ENCODE peak calls at places on chromosomes 7 and 10, in ten cellular contexts. Q is NCI-H2029, E is T-helper 1 cell, L is left colon, V is NCI-H526 treated with DMSO at 0.1 percent for 48 hours, B is GM23248, S is HEK293T, G is testis, D is iPS DF 19.7, I is T-helper 2 cell. T is an unnamed sample.

GRCh38 chr7:105487559-105488218 is 34.4 kb downstream of the PUS7 start:
- DNase-seq in I (no peak), Q (no peak), D (no peak), V (no peak), S (peak), E (peak), G (no peak), B (peak), L (no peak), T (peak)

GRCh38 chr7:24781106-24781505 is 23.8 kb upstream of the GSDME start:
- DNase-seq in G (no peak), L (no peak), S (no peak), B (no peak), D (no peak), I (no peak), Q (no peak), E (no peak), V (no peak), T (no peak)

GRCh38 chr7:15839415-15840100 is 153.1 kb upstream of the MEOX2 start:
- DNase-seq in S (peak), B (peak), D (peak), E (no peak), Q (no peak), I (no peak), L (peak), V (no peak), G (peak), T (no peak)

GRCh38 chr7:30799206-30799975 is 28.2 kb downstream of the MINDY4 start:
- DNase-seq in Q (no peak), S (no peak), B (peak), I (no peak), D (no peak), V (no peak), E (no peak), G (no peak), L (no peak), T (peak)

GRCh38 chr7:45073031-45073842 is 15.5 kb downstream of the NACAD start:
- DNase-seq in B (no peak), E (no peak), G (no peak), I (no peak), Q (no peak), V (no peak), S (no peak), L (no peak), D (no peak), T (no peak)

GRCh38 chr10:125985557-125986246 is 89.3 kb downstream of the FANK1 start:
- DNase-seq in G (no peak), L (no peak), V (no peak), D (no peak), Q (no peak), S (no peak), B (peak), E (no peak), I (no peak), T (no peak)

GRCh38 chr7:75840029-75840428 is 26.4 kb upstream of the CCL24 start:
- DNase-seq in B (no peak), G (no peak), L (no peak), D (no peak), V (no peak), I (no peak), E (no peak), Q (no peak), S (no peak), T (no peak)

GRCh38 chr10:133123050-133123745 is 35.5 kb downstream of the ADGRA1 start:
- DNase-seq in E (no peak), L (no peak), G (no peak), S (no peak), I (no peak), Q (no peak), B (no peak), D (no peak), V (no peak), T (no peak)

GRCh38 chr10:103936022-103936421 is 18.0 kb upstream of the STN1 start:
- DNase-seq in D (no peak), V (no peak), L (no peak), E (no peak), Q (no peak), I (no peak), G (no peak), S (no peak), B (no peak), T (no peak)

GRCh38 chr7:73851410-73852338 is 9.3 kb upstream of the TMEM270 start:
- DNase-seq in V (peak), I (no peak), G (no peak), Q (peak), B (peak), D (no peak), E (peak), S (no peak), L (no peak), T (peak)

GRCh38 chr7:123004931-123005330 is 9.4 kb upstream of the TAS2R16 start:
- DNase-seq in B (no peak), D (no peak), V (no peak), G (no peak), Q (no peak), E (no peak), I (no peak), L (no peak), S (no peak), T (peak)

GRCh38 chr7:18706648-18707047 is 211.1 kb downstream of the HDAC9 start:
- DNase-seq in V (no peak), L (no peak), G (no peak), E (no peak), B (no peak), I (no peak), S (no peak), D (no peak), Q (no peak), T (no peak)

GRCh38 chr10:88672041-88672440 is 7.8 kb downstream of the LIPF start:
- DNase-seq in V (no peak), D (no peak), Q (no peak), S (no peak), B (no peak), E (no peak), L (no peak), G (no peak), I (no peak), T (peak)

GRCh38 chr10:21526952-21527633 is 1.6 kb upstream of the SKIDA1 start:
- DNase-seq in G (peak), S (no peak), L (peak), B (peak), V (no peak), Q (no peak), E (peak), D (no peak), I (no peak), T (no peak)

GRCh38 chr10:89337493-89337892 is 9.7 kb downstream of the IFIT3 start:
- DNase-seq in B (peak), E (peak), V (no peak), D (no peak), Q (no peak), L (no peak), I (no peak), G (no peak), S (no peak), T (peak)

GRCh38 chr10:11184093-11184492 is 166.4 kb downstream of the CELF2 start:
- DNase-seq in G (no peak), S (no peak), L (no peak), Q (no peak), E (no peak), D (no peak), I (no peak), V (no peak), B (no peak), T (no peak)

GRCh38 chr10:22459496-22459895 is 114.2 kb downstream of the SPAG6 start:
- DNase-seq in I (no peak), D (no peak), L (no peak), V (no peak), S (no peak), Q (no peak), B (no peak), G (no peak), E (no peak), T (no peak)

GRCh38 chr7:8433477-8434289 is at the start of gene NXPH1:
- DNase-seq in B (peak), D (no peak), G (peak), I (no peak), L (no peak), Q (peak), E (no peak), V (peak), S (peak), T (no peak)

GRCh38 chr7:76315372-76315771 is 12.9 kb downstream of the HSPB1 start:
- DNase-seq in L (no peak), S (no peak), G (no peak), V (no peak), D (no peak), B (no peak), E (no peak), I (no peak), Q (no peak), T (no peak)

GRCh38 chr10:88979153-88979562 is 11.4 kb upstream of the FAS start:
- DNase-seq in V (no peak), E (no peak), I (no peak), L (peak), D (no peak), B (peak), Q (no peak), G (peak), S (peak), T (no peak)

GRCh38 chr7:158469396-158470051 is 118.1 kb downstream of the PTPRN2 start:
- DNase-seq in I (no peak), B (no peak), G (no peak), V (no peak), D (no peak), L (no peak), E (no peak), Q (no peak), S (no peak), T (no peak)

GRCh38 chr7:36286241-36286640 is 103.4 kb upstream of the ANLN start:
- DNase-seq in D (no peak), S (no peak), Q (no peak), V (no peak), E (peak), B (no peak), L (no peak), G (no peak), I (no peak), T (no peak)

GRCh38 chr10:133162910-133163856 is 3.2 kb downstream of the KNDC1 start:
- DNase-seq in D (no peak), E (no peak), Q (no peak), S (no peak), B (no peak), I (no peak), V (no peak), L (peak), G (no peak), T (no peak)

GRCh38 chr10:7409732-7410168 is 1.1 kb downstream of the SFMBT2 start:
- DNase-seq in E (no peak), D (no peak), V (peak), S (no peak), L (no peak), B (peak), G (peak), I (no peak), Q (no peak), T (peak)

GRCh38 chr7:14501436-14501835 is 401.1 kb downstream of the DGKB start:
- DNase-seq in B (no peak), E (no peak), D (no peak), L (no peak), Q (no peak), V (no peak), S (no peak), I (no peak), G (no peak), T (no peak)

GRCh38 chr7:137626469-137627067 is 220.2 kb downstream of the DGKI start:
- DNase-seq in G (peak), L (no peak), D (peak), S (peak), E (peak), B (peak), I (no peak), V (no peak), Q (peak), T (no peak)

GRCh38 chr10:113661332-113661731 is 2.5 kb downstream of the NRAP start:
- DNase-seq in Q (no peak), L (no peak), G (no peak), B (no peak), D (no peak), V (no peak), S (no peak), E (no peak), I (no peak), T (no peak)

GRCh38 chr10:71263376-71263775 is 51.0 kb downstream of the UNC5B start:
- DNase-seq in Q (no peak), V (no peak), L (no peak), E (no peak), D (no peak), B (no peak), S (no peak), G (peak), I (no peak), T (no peak)

GRCh38 chr7:100607111-100607510 is 4.9 kb downstream of the PCOLCE start:
- DNase-seq in D (no peak), G (no peak), S (no peak), L (no peak), V (no peak), B (peak), I (no peak), E (no peak), Q (no peak), T (no peak)

GRCh38 chr7:140478361-140479061 is 794 bp downstream of the MKRN1 start:
- DNase-seq in B (peak), L (peak), V (peak), E (peak), I (peak), Q (peak), G (peak), D (no peak), S (peak), T (no peak)

GRCh38 chr7:378551-379455 is 88.8 kb downstream of the FOXL3 start:
- DNase-seq in B (peak), L (peak), D (no peak), I (no peak), S (no peak), G (peak), E (no peak), Q (no peak), V (no peak), T (no peak)

GRCh38 chr10:36670616-36671402 is 454.6 kb upstream of the ANKRD30A start:
- DNase-seq in S (no peak), L (no peak), B (peak), E (no peak), G (no peak), I (no peak), V (no peak), Q (no peak), D (no peak), T (no peak)

GRCh38 chr10:19563424-19564141 is 252.6 kb upstream of the PLXDC2 start:
- DNase-seq in B (no peak), L (no peak), E (no peak), D (no peak), G (no peak), Q (no peak), V (no peak), I (no peak), S (no peak), T (no peak)

GRCh38 chr7:74272305-74273038 is 16.7 kb upstream of the CLIP2 start:
- DNase-seq in Q (no peak), S (no peak), E (peak), D (no peak), L (peak), I (no peak), G (peak), V (no peak), B (peak), T (peak)

GRCh38 chr7:94392391-94392782 is 2.3 kb upstream of the COL1A2 start:
- DNase-seq in G (no peak), V (no peak), I (no peak), D (no peak), S (no peak), L (no peak), B (peak), E (peak), Q (no peak), T (no peak)

GRCh38 chr7:112937651-112938390 is 147.6 kb upstream of the TMEM168 start:
- DNase-seq in E (no peak), D (no peak), S (no peak), I (no peak), B (peak), G (no peak), V (peak), Q (no peak), L (no peak), T (no peak)

GRCh38 chr10:114427124-114427852 is 23.0 kb upstream of the AFAP1L2 start:
- DNase-seq in D (no peak), G (no peak), L (no peak), S (no peak), V (no peak), B (no peak), I (no peak), E (no peak), Q (no peak), T (no peak)